ENCODE peak calls at places on chromosomes 2 and 18, in six cellular contexts. S is ovary, B is GM23338, T is cardiac fibroblast, H is fibroblast of lung, D is B cell. U is an unnamed sample.

GRCh38 chr2:240149943-240150784 is 9.7 kb upstream of the OTOS start:
- DNase-seq in B (peak), H (peak), D (peak), T (peak), S (no peak), U (peak)

GRCh38 chr2:239881561-239882320 is 143.4 kb downstream of the NDUFA10 start:
- DNase-seq in T (peak), B (no peak), S (peak), D (no peak), H (peak), U (no peak)

GRCh38 chr2:94871226-94872087 is at the start of gene TEKT4:
- DNase-seq in B (peak), D (no peak), T (no peak), H (peak), S (no peak), U (no peak)

GRCh38 chr2:313991-314390 is 26.1 kb upstream of the ALKAL2 start:
- DNase-seq in H (no peak), D (no peak), S (no peak), B (no peak), T (no peak), U (no peak)

GRCh38 chr2:17328161-17328560 is 190.1 kb downstream of the RAD51AP2 start:
- DNase-seq in D (no peak), B (no peak), H (no peak), T (no peak), S (no peak), U (no peak)

GRCh38 chr2:64263315-64263714 is 119.1 kb upstream of the PELI1 start:
- DNase-seq in B (no peak), D (no peak), H (peak), T (peak), S (no peak), U (no peak)

GRCh38 chr2:29212009-29212408 is 96.8 kb downstream of the CLIP4 start:
- DNase-seq in S (no peak), H (no peak), D (no peak), T (no peak), B (no peak), U (no peak)

GRCh38 chr2:10947005-10947440 is 35.3 kb downstream of the KCNF1 start:
- DNase-seq in B (no peak), H (peak), T (no peak), S (no peak), D (no peak), U (no peak)

GRCh38 chr2:207796585-207797350 is 27.1 kb upstream of the FZD5 start:
- DNase-seq in H (peak), S (no peak), D (no peak), B (peak), T (peak), U (no peak)

GRCh38 chr2:23689891-23690290 is 237.0 kb downstream of the ATAD2B start:
- DNase-seq in B (peak), D (no peak), S (no peak), H (no peak), T (no peak), U (no peak)

GRCh38 chr2:171703574-171704347 is 16.5 kb downstream of the DYNC1I2 start:
- DNase-seq in S (no peak), H (peak), D (peak), B (peak), T (peak), U (peak)

GRCh38 chr2:78985558-78985957 is 39.9 kb upstream of the REG3G start:
- DNase-seq in S (no peak), D (no peak), T (no peak), H (no peak), B (no peak), U (no peak)

GRCh38 chr2:49240608-49241007 is 86.3 kb upstream of the FSHR start:
- DNase-seq in B (no peak), H (peak), D (no peak), S (no peak), T (no peak), U (no peak)
- TF ChIP-seq CTCF in B (no peak), H (no peak), D (no peak), S (no peak), T (no peak), U (no peak)

DNA sequence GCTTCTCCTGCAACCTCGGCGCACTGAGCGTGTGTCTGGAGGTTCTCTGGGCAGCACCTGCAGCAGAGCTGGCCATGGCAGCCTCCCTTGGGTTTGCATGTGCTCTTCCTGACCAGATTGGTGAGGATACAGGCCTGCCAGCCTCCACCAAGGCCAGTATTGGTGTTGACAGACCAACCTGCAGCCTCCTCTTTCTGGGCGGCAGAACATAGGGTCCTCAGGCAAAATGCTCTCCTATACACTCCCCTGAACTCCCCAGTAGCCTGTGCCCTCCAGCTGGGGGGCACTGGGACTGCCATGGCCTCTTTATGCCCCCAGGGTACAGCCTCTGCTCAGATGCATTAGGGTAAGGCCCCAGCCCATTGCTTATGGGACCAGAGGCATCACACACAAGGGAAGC is 131.9 kb upstream of the SPRED2 start:
- DNase-seq in B (no peak), S (no peak), D (no peak), T (no peak), H (no peak), U (no peak)
- TF ChIP-seq CTCF in B (no peak), S (no peak), D (no peak), T (no peak), H (no peak), U (no peak)

GRCh38 chr2:135853401-135853800 is 16.4 kb upstream of the LCT start:
- DNase-seq in T (no peak), H (no peak), D (no peak), S (no peak), B (no peak), U (no peak)
- TF ChIP-seq CTCF in T (no peak), H (no peak), D (no peak), S (no peak), B (no peak), U (no peak)

GRCh38 chr2:181750305-181750704 is 70.0 kb upstream of the NEUROD1 start:
- DNase-seq in D (no peak), H (no peak), B (peak), T (no peak), S (no peak), U (no peak)
- TF ChIP-seq CTCF in D (no peak), H (no peak), B (no peak), T (no peak), S (no peak), U (no peak)

GRCh38 chr18:24197412-24197811 is 58.5 kb downstream of the CABYR start:
- DNase-seq in H (peak), S (no peak), D (no peak), B (no peak), T (no peak), U (no peak)

GRCh38 chr18:24198461-24198860 is 59.6 kb downstream of the CABYR start:
- DNase-seq in H (no peak), D (no peak), B (no peak), S (no peak), T (no peak), U (no peak)

GRCh38 chr18:24196764-24197163 is 57.9 kb downstream of the CABYR start:
- DNase-seq in T (no peak), S (no peak), B (no peak), D (no peak), H (no peak), U (no peak)

GRCh38 chr18:24199563-24199962 is 60.7 kb downstream of the CABYR start:
- DNase-seq in T (no peak), S (no peak), H (peak), D (no peak), B (no peak), U (no peak)

GRCh38 chr18:24195296-24196053 is 56.6 kb downstream of the CABYR start:
- DNase-seq in B (no peak), S (no peak), H (no peak), T (no peak), D (no peak), U (no peak)
- TF ChIP-seq CTCF in B (no peak), S (no peak), H (no peak), T (no peak), D (no peak), U (no peak)